ENCODE peak calls at places on chromosomes 13 and 19, in seven cellular contexts. Z is hippocampal formation, A is substantia nigra, X is NCI-H2107, K is HuH-7.5, U is ELF-1, N is T-cell. J is an unnamed sample.
A peak's percentile ranks its signal among the peaks of the same experiment; 100 is the strongest.

GRCh38 chr19:33052352-33052972 is 12.2 kb downstream of the RHPN2 start:
- DNase-seq in Z (peak; percentile 3), A (no peak), X (no peak), K (no peak), U (no peak), N (no peak), J (no peak)

GRCh38 chr13:24983094-24983493 is 112.8 kb upstream of the PABPC3 start:
- DNase-seq in Z (no peak), A (no peak), X (no peak), K (no peak), U (no peak), N (no peak), J (no peak)

GRCh38 chr13:24221007-24221406 is 60.5 kb downstream of the SPATA13 start:
- DNase-seq in Z (no peak), A (no peak), X (no peak), K (peak; percentile 31), U (no peak), N (no peak), J (no peak)

GRCh38 chr13:71828117-71828516 is 38.9 kb downstream of the DACH1 start:
- DNase-seq in Z (no peak), A (no peak), X (no peak), K (no peak), U (no peak), N (no peak), J (no peak)

GRCh38 chr19:49555600-49556411 is 24.6 kb downstream of the NOSIP start:
- DNase-seq in Z (no peak), A (no peak), X (no peak), K (no peak), U (peak; percentile 62), N (peak; percentile 51), J (no peak)

GRCh38 chr13:32267836-32268439 is 47.2 kb downstream of the ZAR1L start:
- DNase-seq in Z (no peak), A (no peak), X (no peak), K (peak; percentile 50), U (peak; percentile 76), N (peak; percentile 36), J (no peak)

GRCh38 chr19:30341646-30342201 is 30.5 kb upstream of the ZNF536 start:
- DNase-seq in Z (no peak), A (no peak), X (no peak), K (no peak), U (no peak), N (no peak), J (no peak)

GRCh38 chr13:45468676-45469075 is 3.9 kb downstream of the COG3 start:
- DNase-seq in Z (no peak), A (no peak), X (no peak), K (no peak), U (no peak), N (no peak), J (no peak)

GRCh38 chr13:113616991-113617749 is 32.6 kb downstream of the TFDP1 start:
- DNase-seq in Z (no peak), A (no peak), X (peak; percentile 45), K (no peak), U (peak; percentile 74), N (no peak), J (peak; percentile 62)

GRCh38 chr13:42494157-42494556 is 79.8 kb upstream of the TNFSF11 start:
- DNase-seq in Z (no peak), A (no peak), X (no peak), K (no peak), U (no peak), N (no peak), J (no peak)

GRCh38 chr19:5225486-5226345 is 114.9 kb downstream of the PTPRS start:
- DNase-seq in Z (no peak), A (no peak), X (no peak), K (no peak), U (peak; percentile 55), N (no peak), J (no peak)

GRCh38 chr19:45294291-45295029 is 28.2 kb downstream of the CKM start:
- DNase-seq in Z (peak; percentile 54), A (no peak), X (no peak), K (no peak), U (no peak), N (no peak), J (peak; percentile 16)

GRCh38 chr13:50152224-50152623 is 137.0 kb downstream of the KCNRG start:
- DNase-seq in Z (no peak), A (no peak), X (no peak), K (no peak), U (no peak), N (no peak), J (no peak)

GRCh38 chr13:49585220-49586157 is at the start of gene RCBTB1:
- DNase-seq in Z (peak; percentile 64), A (peak; percentile 44), X (peak; percentile 21), K (peak; percentile 83), U (peak; percentile 83), N (peak; percentile 61), J (peak; percentile 54)

GRCh38 chr13:79030513-79030912 is 371.6 kb upstream of the OBI1 start:
- DNase-seq in Z (no peak), A (no peak), X (no peak), K (no peak), U (no peak), N (no peak), J (no peak)

GRCh38 chr13:80946008-80946802 is 605.3 kb upstream of the SPRY2 start:
- DNase-seq in Z (no peak), A (no peak), X (no peak), K (no peak), U (no peak), N (no peak), J (no peak)

GRCh38 chr13:37349916-37350315 is 244.5 kb upstream of the CSNK1A1L start:
- DNase-seq in Z (no peak), A (no peak), X (no peak), K (no peak), U (no peak), N (no peak), J (no peak)

GRCh38 chr13:83065136-83065535 is 817.1 kb downstream of the SLITRK1 start:
- DNase-seq in Z (no peak), A (no peak), X (no peak), K (no peak), U (no peak), N (no peak), J (no peak)

GRCh38 chr19:44539236-44539819 is 9.9 kb upstream of the CEACAM20 start:
- DNase-seq in Z (no peak), A (no peak), X (no peak), K (no peak), U (no peak), N (no peak), J (no peak)

GRCh38 chr13:25860862-25861261 is 191.0 kb downstream of the SHISA2 start:
- DNase-seq in Z (no peak), A (no peak), X (no peak), K (no peak), U (no peak), N (no peak), J (no peak)

GRCh38 chr19:31335716-31336115 is 13.5 kb downstream of the TSHZ3 start:
- DNase-seq in Z (no peak), A (no peak), X (no peak), K (no peak), U (no peak), N (no peak), J (no peak)

GRCh38 chr19:34642241-34642640 is 34.7 kb downstream of the SCGB2B2 start:
- DNase-seq in Z (no peak), A (no peak), X (no peak), K (no peak), U (no peak), N (no peak), J (no peak)

GRCh38 chr13:101640797-101641400 is 188.4 kb downstream of the ITGBL1 start:
- DNase-seq in Z (no peak), A (no peak), X (no peak), K (no peak), U (no peak), N (no peak), J (no peak)

GRCh38 chr19:4059493-4059880 is 7.2 kb downstream of the ZBTB7A start:
- DNase-seq in Z (no peak), A (no peak), X (no peak), K (no peak), U (no peak), N (no peak), J (no peak)

GRCh38 chr13:111341886-111342285 is 21.4 kb downstream of the TEX29 start:
- DNase-seq in Z (no peak), A (no peak), X (no peak), K (no peak), U (no peak), N (no peak), J (no peak)

GRCh38 chr13:94660695-94661324 is 51.5 kb downstream of the SOX21 start:
- DNase-seq in Z (peak; percentile 46), A (no peak), X (no peak), K (no peak), U (no peak), N (no peak), J (no peak)

GRCh38 chr13:20301391-20302071 is 69.4 kb upstream of the GJB6 start:
- DNase-seq in Z (no peak), A (no peak), X (no peak), K (no peak), U (peak; percentile 67), N (no peak), J (peak; percentile 6)

GRCh38 chr19:51421229-51422052 is 4.0 kb upstream of the SIGLEC10 start:
- DNase-seq in Z (no peak), A (no peak), X (no peak), K (no peak), U (no peak), N (no peak), J (no peak)

GRCh38 chr19:38710928-38711725 is 33.1 kb downstream of the CAPN12 start:
- DNase-seq in Z (no peak), A (no peak), X (no peak), K (no peak), U (peak; percentile 41), N (no peak), J (no peak)

GRCh38 chr13:95267662-95268369 is 33.4 kb downstream of the ABCC4 start:
- DNase-seq in Z (no peak), A (no peak), X (no peak), K (no peak), U (no peak), N (no peak), J (no peak)

GRCh38 chr13:102035969-102036368 is 365.9 kb downstream of the FGF14 start:
- DNase-seq in Z (no peak), A (no peak), X (no peak), K (no peak), U (no peak), N (no peak), J (no peak)

GRCh38 chr19:45005787-45006186 is 4.5 kb downstream of the RELB start:
- DNase-seq in Z (no peak), A (no peak), X (no peak), K (no peak), U (no peak), N (no peak), J (no peak)

J was measured in dorsolateral prefrontal cortex.